ENCODE peak calls at places on chromosomes 13 and 19, in five cellular contexts. One of them, this sample, is unnamed.

GRCh38 chr19:33647146-33647545 is 25.4 kb downstream of the CHST8 start:
- DNase-seq in effector memory CD4-positive, alpha-beta T cell: no peak
- DNase-seq in IMR-90: no peak
- DNase-seq in CD8-positive, alpha-beta T cell: no peak
- DNase-seq in cardiac muscle cell: no peak
- DNase-seq in this sample: no peak

GRCh38 chr13:75226755-75227435 is 255.1 kb downstream of the TBC1D4 start:
- DNase-seq in effector memory CD4-positive, alpha-beta T cell: no peak
- DNase-seq in IMR-90: peak
- DNase-seq in CD8-positive, alpha-beta T cell: no peak
- DNase-seq in cardiac muscle cell: no peak
- DNase-seq in this sample: no peak

GRCh38 chr13:81017525-81018152 is 676.7 kb upstream of the SPRY2 start:
- DNase-seq in effector memory CD4-positive, alpha-beta T cell: no peak
- DNase-seq in IMR-90: peak
- DNase-seq in CD8-positive, alpha-beta T cell: no peak
- DNase-seq in cardiac muscle cell: peak
- DNase-seq in this sample: peak

GRCh38 chr19:34851277-34851804 is 75.4 kb upstream of the ZNF30 start:
- DNase-seq in effector memory CD4-positive, alpha-beta T cell: no peak
- DNase-seq in IMR-90: no peak
- DNase-seq in CD8-positive, alpha-beta T cell: no peak
- DNase-seq in cardiac muscle cell: no peak
- DNase-seq in this sample: no peak

GRCh38 chr13:26476111-26476743 is 81.3 kb upstream of the WASF3 start:
- DNase-seq in effector memory CD4-positive, alpha-beta T cell: no peak
- DNase-seq in IMR-90: peak
- DNase-seq in CD8-positive, alpha-beta T cell: no peak
- DNase-seq in cardiac muscle cell: no peak
- DNase-seq in this sample: no peak

GRCh38 chr13:35994131-35994966 is 136.8 kb downstream of the DCLK1 start:
- DNase-seq in effector memory CD4-positive, alpha-beta T cell: no peak
- DNase-seq in IMR-90: peak
- DNase-seq in CD8-positive, alpha-beta T cell: no peak
- DNase-seq in cardiac muscle cell: no peak
- DNase-seq in this sample: no peak

GRCh38 chr13:112903071-112903577 is 65.9 kb upstream of the MCF2L start:
- DNase-seq in effector memory CD4-positive, alpha-beta T cell: no peak
- DNase-seq in IMR-90: no peak
- DNase-seq in CD8-positive, alpha-beta T cell: no peak
- DNase-seq in cardiac muscle cell: no peak
- DNase-seq in this sample: no peak

GRCh38 chr13:70173236-70173959 is 65.1 kb upstream of the KLHL1 start:
- DNase-seq in effector memory CD4-positive, alpha-beta T cell: no peak
- DNase-seq in IMR-90: no peak
- DNase-seq in CD8-positive, alpha-beta T cell: no peak
- DNase-seq in cardiac muscle cell: no peak
- DNase-seq in this sample: no peak

GRCh38 chr13:92843549-92843948 is 383.1 kb upstream of the GPC6 start:
- DNase-seq in effector memory CD4-positive, alpha-beta T cell: no peak
- DNase-seq in IMR-90: peak
- DNase-seq in CD8-positive, alpha-beta T cell: no peak
- DNase-seq in cardiac muscle cell: no peak
- DNase-seq in this sample: peak

GRCh38 chr19:10191347-10191746 is 3.4 kb downstream of the DNMT1 start:
- DNase-seq in effector memory CD4-positive, alpha-beta T cell: no peak
- DNase-seq in IMR-90: peak
- DNase-seq in CD8-positive, alpha-beta T cell: no peak
- DNase-seq in cardiac muscle cell: no peak
- DNase-seq in this sample: peak

GRCh38 chr13:59950201-59950730 is 213.5 kb downstream of the DIAPH3 start:
- DNase-seq in effector memory CD4-positive, alpha-beta T cell: no peak
- DNase-seq in IMR-90: peak
- DNase-seq in CD8-positive, alpha-beta T cell: no peak
- DNase-seq in cardiac muscle cell: no peak
- DNase-seq in this sample: no peak

GRCh38 chr13:52356327-52356726 is 49.6 kb downstream of the THSD1 start:
- DNase-seq in effector memory CD4-positive, alpha-beta T cell: no peak
- DNase-seq in IMR-90: peak
- DNase-seq in CD8-positive, alpha-beta T cell: no peak
- DNase-seq in cardiac muscle cell: no peak
- DNase-seq in this sample: no peak

GRCh38 chr13:45436953-45437352 is 18.8 kb upstream of the SLC25A30 start:
- DNase-seq in effector memory CD4-positive, alpha-beta T cell: no peak
- DNase-seq in IMR-90: no peak
- DNase-seq in CD8-positive, alpha-beta T cell: no peak
- DNase-seq in cardiac muscle cell: no peak
- DNase-seq in this sample: no peak

GRCh38 chr13:31807090-31807541 is 67.8 kb downstream of the RXFP2 start:
- DNase-seq in effector memory CD4-positive, alpha-beta T cell: peak
- DNase-seq in IMR-90: no peak
- DNase-seq in CD8-positive, alpha-beta T cell: no peak
- DNase-seq in cardiac muscle cell: no peak
- DNase-seq in this sample: no peak

GRCh38 chr13:59250276-59250990 is 913.3 kb downstream of the DIAPH3 start:
- DNase-seq in effector memory CD4-positive, alpha-beta T cell: no peak
- DNase-seq in IMR-90: no peak
- DNase-seq in CD8-positive, alpha-beta T cell: no peak
- DNase-seq in cardiac muscle cell: no peak
- DNase-seq in this sample: no peak

GRCh38 chr19:17469371-17470203 is 737 bp upstream of the SLC27A1 start:
- DNase-seq in effector memory CD4-positive, alpha-beta T cell: peak
- DNase-seq in IMR-90: peak
- DNase-seq in CD8-positive, alpha-beta T cell: peak
- DNase-seq in cardiac muscle cell: peak
- DNase-seq in this sample: peak

GRCh38 chr13:32585625-32586021 is 629 bp upstream of the PDS5B start:
- DNase-seq in effector memory CD4-positive, alpha-beta T cell: no peak
- DNase-seq in IMR-90: no peak
- DNase-seq in CD8-positive, alpha-beta T cell: no peak
- DNase-seq in cardiac muscle cell: peak
- DNase-seq in this sample: no peak

GRCh38 chr19:16791942-16792341 is 37.3 kb upstream of the SIN3B start:
- DNase-seq in effector memory CD4-positive, alpha-beta T cell: no peak
- DNase-seq in IMR-90: no peak
- DNase-seq in CD8-positive, alpha-beta T cell: no peak
- DNase-seq in cardiac muscle cell: no peak
- DNase-seq in this sample: no peak

GRCh38 chr13:29901714-29902631 is 51.6 kb upstream of the UBL3 start:
- DNase-seq in effector memory CD4-positive, alpha-beta T cell: peak
- DNase-seq in IMR-90: peak
- DNase-seq in CD8-positive, alpha-beta T cell: peak
- DNase-seq in cardiac muscle cell: no peak
- DNase-seq in this sample: peak
- H3K27ac ChIP-seq in effector memory CD4-positive, alpha-beta T cell: peak
- H3K27ac ChIP-seq in IMR-90: no peak
- H3K27ac ChIP-seq in CD8-positive, alpha-beta T cell: peak
- H3K27ac ChIP-seq in cardiac muscle cell: no peak
- H3K27ac ChIP-seq in this sample: peak

GRCh38 chr13:65594255-65594654 is 1635.9 kb downstream of the PCDH9 start:
- DNase-seq in effector memory CD4-positive, alpha-beta T cell: no peak
- DNase-seq in IMR-90: peak
- DNase-seq in CD8-positive, alpha-beta T cell: no peak
- DNase-seq in cardiac muscle cell: no peak
- DNase-seq in this sample: no peak

GRCh38 chr13:65595881-65596280 is 1634.3 kb downstream of the PCDH9 start:
- DNase-seq in effector memory CD4-positive, alpha-beta T cell: no peak
- DNase-seq in IMR-90: peak
- DNase-seq in CD8-positive, alpha-beta T cell: no peak
- DNase-seq in cardiac muscle cell: no peak
- DNase-seq in this sample: no peak

GRCh38 chr13:65597839-65598818 is 1632.0 kb downstream of the PCDH9 start:
- DNase-seq in effector memory CD4-positive, alpha-beta T cell: no peak
- DNase-seq in IMR-90: peak
- DNase-seq in CD8-positive, alpha-beta T cell: no peak
- DNase-seq in cardiac muscle cell: no peak
- DNase-seq in this sample: peak

GRCh38 chr13:65593298-65593874 is 1636.8 kb downstream of the PCDH9 start:
- DNase-seq in effector memory CD4-positive, alpha-beta T cell: no peak
- DNase-seq in IMR-90: no peak
- DNase-seq in CD8-positive, alpha-beta T cell: no peak
- DNase-seq in cardiac muscle cell: no peak
- DNase-seq in this sample: no peak

DNA sequence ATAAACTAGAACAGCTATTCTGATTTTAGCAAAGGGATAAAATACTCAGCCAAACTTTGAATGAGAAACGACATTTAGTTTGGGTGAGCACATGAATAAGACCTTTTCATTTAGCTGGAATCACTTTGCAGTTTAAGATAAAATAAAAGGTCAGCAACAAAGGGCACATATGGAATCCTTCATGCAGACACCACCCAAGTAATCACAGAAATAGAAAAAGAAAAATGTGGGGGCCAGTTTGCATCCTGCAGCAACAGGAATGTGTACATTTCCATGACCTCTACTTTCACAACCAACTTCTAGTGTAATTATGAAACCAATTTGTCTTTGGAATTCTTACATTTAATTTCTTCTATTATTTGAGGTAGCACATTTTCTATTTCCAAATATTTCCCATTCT is 1637.4 kb downstream of the PCDH9 start:
- DNase-seq in effector memory CD4-positive, alpha-beta T cell: no peak
- DNase-seq in IMR-90: peak
- DNase-seq in CD8-positive, alpha-beta T cell: no peak
- DNase-seq in cardiac muscle cell: peak
- DNase-seq in this sample: no peak
- H3K27ac ChIP-seq in effector memory CD4-positive, alpha-beta T cell: no peak
- H3K27ac ChIP-seq in IMR-90: no peak
- H3K27ac ChIP-seq in CD8-positive, alpha-beta T cell: no peak
- H3K27ac ChIP-seq in cardiac muscle cell: peak
- H3K27ac ChIP-seq in this sample: no peak

GRCh38 chr13:110239280-110240120 is 67.5 kb downstream of the COL4A1 start:
- DNase-seq in effector memory CD4-positive, alpha-beta T cell: no peak
- DNase-seq in IMR-90: no peak
- DNase-seq in CD8-positive, alpha-beta T cell: no peak
- DNase-seq in cardiac muscle cell: no peak
- DNase-seq in this sample: no peak
- H3K27ac ChIP-seq in effector memory CD4-positive, alpha-beta T cell: no peak
- H3K27ac ChIP-seq in IMR-90: no peak
- H3K27ac ChIP-seq in CD8-positive, alpha-beta T cell: no peak
- H3K27ac ChIP-seq in cardiac muscle cell: peak
- H3K27ac ChIP-seq in this sample: no peak

DNA sequence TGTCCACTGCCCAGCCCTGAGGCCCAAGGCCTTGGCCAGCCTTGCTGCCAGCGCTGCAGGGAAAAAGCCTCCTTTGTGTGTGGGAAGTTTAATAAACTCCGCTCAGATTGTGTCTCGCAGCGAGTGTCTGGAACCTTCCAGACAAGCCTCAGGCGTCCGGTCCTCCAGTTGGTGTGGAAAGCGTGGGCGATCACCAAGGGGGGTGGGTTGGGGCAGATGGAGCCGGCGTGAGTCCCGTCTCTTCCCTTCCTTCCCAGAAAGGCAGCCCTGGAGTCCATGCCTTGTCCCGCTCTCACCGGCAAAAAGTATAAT is 4.6 kb downstream of the STK11 start:
- DNase-seq in effector memory CD4-positive, alpha-beta T cell: no peak
- DNase-seq in IMR-90: no peak
- DNase-seq in CD8-positive, alpha-beta T cell: no peak
- DNase-seq in cardiac muscle cell: no peak
- DNase-seq in this sample: no peak
- H3K27ac ChIP-seq in effector memory CD4-positive, alpha-beta T cell: no peak
- H3K27ac ChIP-seq in IMR-90: no peak
- H3K27ac ChIP-seq in CD8-positive, alpha-beta T cell: no peak
- H3K27ac ChIP-seq in cardiac muscle cell: peak
- H3K27ac ChIP-seq in this sample: no peak

DNA sequence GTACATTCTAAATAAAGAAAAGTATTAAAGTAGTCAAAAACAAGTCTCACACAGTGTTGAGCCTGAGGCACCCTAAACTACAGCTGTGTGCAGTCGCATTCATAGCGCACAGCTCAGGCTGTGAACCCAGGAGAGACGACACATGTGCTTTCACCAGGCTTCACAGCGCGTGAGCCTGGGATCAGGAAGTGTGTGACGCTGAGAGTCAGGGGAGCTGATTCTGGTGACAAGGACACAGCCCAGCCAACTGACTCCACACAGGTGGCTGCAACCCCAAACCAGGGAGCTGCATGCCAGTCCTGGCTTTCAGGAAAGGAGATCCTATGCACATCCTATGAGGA is 41.6 kb downstream of the COL4A1 start:
- DNase-seq in effector memory CD4-positive, alpha-beta T cell: no peak
- DNase-seq in IMR-90: no peak
- DNase-seq in CD8-positive, alpha-beta T cell: no peak
- DNase-seq in cardiac muscle cell: no peak
- DNase-seq in this sample: peak
- H3K27ac ChIP-seq in effector memory CD4-positive, alpha-beta T cell: no peak
- H3K27ac ChIP-seq in IMR-90: no peak
- H3K27ac ChIP-seq in CD8-positive, alpha-beta T cell: no peak
- H3K27ac ChIP-seq in cardiac muscle cell: no peak
- H3K27ac ChIP-seq in this sample: no peak